ENCODE peak calls at places on chromosomes 6 and 20, in seven cellular contexts. One of them, this sample, is unnamed.
A peak's percentile ranks its signal among the peaks of the same experiment; 100 is the strongest.

GRCh38 chr6:6315660-6316059 is 4.8 kb downstream of the F13A1 start:
- DNase-seq in tibial nerve: peak; percentile 66
- DNase-seq in heart left ventricle: no peak
- DNase-seq in fibroblast of lung: peak; percentile 31
- DNase-seq in left ventricle myocardium inferior: peak; percentile 31
- DNase-seq in mesendoderm: peak; percentile 70
- DNase-seq in breast epithelium: no peak
- DNase-seq in this sample: no peak

GRCh38 chr6:143677577-143677890 is 231 bp upstream of the PHACTR2 start:
- DNase-seq in fibroblast of lung: no peak
- DNase-seq in heart left ventricle: no peak
- DNase-seq in left ventricle myocardium inferior: no peak
- DNase-seq in breast epithelium: no peak
- DNase-seq in tibial nerve: no peak
- DNase-seq in mesendoderm: no peak
- DNase-seq in this sample: no peak

GRCh38 chr6:3732345-3733141 is 19.0 kb downstream of the PXDC1 start:
- DNase-seq in left ventricle myocardium inferior: peak; percentile 62
- DNase-seq in breast epithelium: peak; percentile 87
- DNase-seq in mesendoderm: peak; percentile 67
- DNase-seq in heart left ventricle: peak; percentile 67
- DNase-seq in fibroblast of lung: peak; percentile 90
- DNase-seq in tibial nerve: peak; percentile 74
- DNase-seq in this sample: peak; percentile 47

GRCh38 chr6:24908555-24908954 is 27.2 kb downstream of the RIPOR2 start:
- DNase-seq in breast epithelium: no peak
- DNase-seq in left ventricle myocardium inferior: no peak
- DNase-seq in tibial nerve: no peak
- DNase-seq in mesendoderm: no peak
- DNase-seq in fibroblast of lung: no peak
- DNase-seq in heart left ventricle: no peak
- DNase-seq in this sample: no peak

GRCh38 chr6:143027058-143027457 is 33.6 kb upstream of the AIG1 start:
- DNase-seq in mesendoderm: peak; percentile 69
- DNase-seq in breast epithelium: no peak
- DNase-seq in fibroblast of lung: peak; percentile 39
- DNase-seq in left ventricle myocardium inferior: peak; percentile 28
- DNase-seq in heart left ventricle: peak; percentile 37
- DNase-seq in tibial nerve: peak; percentile 28
- DNase-seq in this sample: peak; percentile 29

GRCh38 chr6:122491915-122492537 is 20.4 kb upstream of the SERINC1 start:
- DNase-seq in heart left ventricle: peak; percentile 63
- DNase-seq in fibroblast of lung: peak; percentile 75
- DNase-seq in left ventricle myocardium inferior: peak; percentile 42
- DNase-seq in breast epithelium: peak; percentile 63
- DNase-seq in tibial nerve: peak; percentile 80
- DNase-seq in mesendoderm: peak; percentile 82
- DNase-seq in this sample: peak; percentile 27

GRCh38 chr6:166251655-166252054 is 56.5 kb downstream of the PRR18 start:
- DNase-seq in mesendoderm: no peak
- DNase-seq in fibroblast of lung: no peak
- DNase-seq in breast epithelium: no peak
- DNase-seq in heart left ventricle: no peak
- DNase-seq in tibial nerve: no peak
- DNase-seq in left ventricle myocardium inferior: no peak
- DNase-seq in this sample: no peak

GRCh38 chr20:58890454-58891075 is 38.0 kb downstream of the GNAS start:
- DNase-seq in fibroblast of lung: peak; percentile 84
- DNase-seq in heart left ventricle: peak; percentile 83
- DNase-seq in breast epithelium: peak; percentile 65
- DNase-seq in tibial nerve: peak; percentile 60
- DNase-seq in left ventricle myocardium inferior: peak; percentile 81
- DNase-seq in mesendoderm: peak; percentile 92
- DNase-seq in this sample: peak; percentile 53

GRCh38 chr6:93654548-93654947 is 235.2 kb upstream of the EPHA7 start:
- DNase-seq in mesendoderm: no peak
- DNase-seq in left ventricle myocardium inferior: no peak
- DNase-seq in heart left ventricle: no peak
- DNase-seq in breast epithelium: no peak
- DNase-seq in tibial nerve: no peak
- DNase-seq in fibroblast of lung: no peak
- DNase-seq in this sample: no peak

GRCh38 chr6:4377635-4378034 is 242.3 kb upstream of the ECI2 start:
- DNase-seq in mesendoderm: no peak
- DNase-seq in breast epithelium: no peak
- DNase-seq in fibroblast of lung: no peak
- DNase-seq in left ventricle myocardium inferior: no peak
- DNase-seq in heart left ventricle: no peak
- DNase-seq in tibial nerve: no peak
- DNase-seq in this sample: no peak

GRCh38 chr6:125340175-125340835 is 38.5 kb upstream of the HDDC2 start:
- DNase-seq in heart left ventricle: peak; percentile 54
- DNase-seq in tibial nerve: no peak
- DNase-seq in breast epithelium: no peak
- DNase-seq in left ventricle myocardium inferior: peak; percentile 22
- DNase-seq in fibroblast of lung: no peak
- DNase-seq in mesendoderm: no peak
- DNase-seq in this sample: no peak

GRCh38 chr20:35821807-35822242 is 50.0 kb downstream of the PHF20 start:
- DNase-seq in fibroblast of lung: peak; percentile 52
- DNase-seq in left ventricle myocardium inferior: no peak
- DNase-seq in mesendoderm: peak; percentile 62
- DNase-seq in heart left ventricle: no peak
- DNase-seq in breast epithelium: no peak
- DNase-seq in tibial nerve: no peak
- DNase-seq in this sample: no peak

GRCh38 chr6:14260839-14261238 is 143.3 kb downstream of the CD83 start:
- DNase-seq in breast epithelium: no peak
- DNase-seq in tibial nerve: no peak
- DNase-seq in fibroblast of lung: no peak
- DNase-seq in heart left ventricle: no peak
- DNase-seq in left ventricle myocardium inferior: no peak
- DNase-seq in mesendoderm: no peak
- DNase-seq in this sample: no peak
- H3K4me1 ChIP-seq in breast epithelium: no peaks in the 10 kb centered on the region
- H3K4me1 ChIP-seq in tibial nerve: no peaks in the 10 kb centered on the region
- H3K4me1 ChIP-seq in fibroblast of lung: no peaks in the 10 kb centered on the region
- H3K4me1 ChIP-seq in heart left ventricle: no peaks in the 10 kb centered on the region
- H3K4me1 ChIP-seq in left ventricle myocardium inferior: no peaks in the 10 kb centered on the region
- H3K4me1 ChIP-seq in mesendoderm: peaks cover 14% of the 10 kb centered on the region
- H3K4me1 ChIP-seq in this sample: no peaks in the 10 kb centered on the region

DNA sequence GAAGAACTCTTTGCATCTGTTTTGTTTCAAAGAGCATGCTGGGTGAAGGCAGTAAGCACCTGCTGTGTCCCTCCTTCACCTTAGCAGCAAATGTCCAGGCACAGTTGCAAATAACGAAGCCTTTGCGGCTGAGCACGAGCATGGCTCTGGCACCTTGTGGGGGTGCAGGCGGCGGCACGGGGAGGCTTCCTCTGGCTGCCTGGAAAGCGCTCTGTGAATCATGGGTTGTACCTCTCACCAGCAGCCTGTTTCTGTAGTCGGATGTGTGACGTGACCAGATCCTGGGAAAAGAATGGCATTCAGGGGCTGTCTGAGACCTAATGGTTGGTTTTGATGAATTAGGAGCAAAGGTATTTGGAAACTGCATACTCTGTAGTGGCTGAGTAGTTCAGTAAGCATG is 144.8 kb downstream of the DTNBP1 start:
- DNase-seq in fibroblast of lung: no peak
- DNase-seq in breast epithelium: no peak
- DNase-seq in mesendoderm: no peak
- DNase-seq in left ventricle myocardium inferior: no peak
- DNase-seq in tibial nerve: no peak
- DNase-seq in heart left ventricle: no peak
- DNase-seq in this sample: no peak
- H3K4me1 ChIP-seq in fibroblast of lung: no peaks in the 10 kb centered on the region
- H3K4me1 ChIP-seq in breast epithelium: no peaks in the 10 kb centered on the region
- H3K4me1 ChIP-seq in mesendoderm: no peaks in the 10 kb centered on the region
- H3K4me1 ChIP-seq in left ventricle myocardium inferior: peaks cover 51% of the 10 kb centered on the region
- H3K4me1 ChIP-seq in tibial nerve: peaks cover 10% of the 10 kb centered on the region
- H3K4me1 ChIP-seq in heart left ventricle: peaks cover 4% of the 10 kb centered on the region
- H3K4me1 ChIP-seq in this sample: peaks cover 20% of the 10 kb centered on the region

GRCh38 chr6:146931214-146931613 is 273.0 kb upstream of the STXBP5 start:
- DNase-seq in heart left ventricle: no peak
- DNase-seq in fibroblast of lung: peak; percentile 19
- DNase-seq in tibial nerve: no peak
- DNase-seq in left ventricle myocardium inferior: no peak
- DNase-seq in breast epithelium: no peak
- DNase-seq in mesendoderm: no peak
- DNase-seq in this sample: no peak

GRCh38 chr6:146923434-146923833 is 280.8 kb upstream of the STXBP5 start:
- DNase-seq in left ventricle myocardium inferior: no peak
- DNase-seq in fibroblast of lung: no peak
- DNase-seq in breast epithelium: no peak
- DNase-seq in tibial nerve: no peak
- DNase-seq in heart left ventricle: no peak
- DNase-seq in mesendoderm: no peak
- DNase-seq in this sample: no peak

GRCh38 chr6:146928503-146928902 is 275.7 kb upstream of the STXBP5 start:
- DNase-seq in heart left ventricle: no peak
- DNase-seq in mesendoderm: no peak
- DNase-seq in left ventricle myocardium inferior: no peak
- DNase-seq in tibial nerve: no peak
- DNase-seq in fibroblast of lung: no peak
- DNase-seq in breast epithelium: no peak
- DNase-seq in this sample: no peak

GRCh38 chr6:146925846-146926245 is 278.4 kb upstream of the STXBP5 start:
- DNase-seq in heart left ventricle: no peak
- DNase-seq in mesendoderm: no peak
- DNase-seq in breast epithelium: no peak
- DNase-seq in left ventricle myocardium inferior: no peak
- DNase-seq in fibroblast of lung: no peak
- DNase-seq in tibial nerve: no peak
- DNase-seq in this sample: no peak
- H3K4me1 ChIP-seq in heart left ventricle: no peaks in the 10 kb centered on the region
- H3K4me1 ChIP-seq in mesendoderm: no peaks in the 10 kb centered on the region
- H3K4me1 ChIP-seq in breast epithelium: no peaks in the 10 kb centered on the region
- H3K4me1 ChIP-seq in left ventricle myocardium inferior: no peaks in the 10 kb centered on the region
- H3K4me1 ChIP-seq in fibroblast of lung: no peaks in the 10 kb centered on the region
- H3K4me1 ChIP-seq in tibial nerve: no peaks in the 10 kb centered on the region
- H3K4me1 ChIP-seq in this sample: no peaks in the 10 kb centered on the region

GRCh38 chr6:17565399-17565798 is 34.7 kb upstream of the FAM8A1 start:
- DNase-seq in breast epithelium: no peak
- DNase-seq in tibial nerve: no peak
- DNase-seq in left ventricle myocardium inferior: no peak
- DNase-seq in fibroblast of lung: no peak
- DNase-seq in heart left ventricle: no peak
- DNase-seq in mesendoderm: peak; percentile 38
- DNase-seq in this sample: no peak
- H3K4me1 ChIP-seq in breast epithelium: no peaks in the 10 kb centered on the region
- H3K4me1 ChIP-seq in tibial nerve: no peaks in the 10 kb centered on the region
- H3K4me1 ChIP-seq in left ventricle myocardium inferior: no peaks in the 10 kb centered on the region
- H3K4me1 ChIP-seq in fibroblast of lung: no peaks in the 10 kb centered on the region
- H3K4me1 ChIP-seq in heart left ventricle: no peaks in the 10 kb centered on the region
- H3K4me1 ChIP-seq in mesendoderm: no peaks in the 10 kb centered on the region
- H3K4me1 ChIP-seq in this sample: no peaks in the 10 kb centered on the region

GRCh38 chr20:5073154-5074049 is 46.4 kb downstream of the PCNA start:
- DNase-seq in mesendoderm: peak; percentile 40
- DNase-seq in tibial nerve: peak; percentile 83
- DNase-seq in heart left ventricle: peak; percentile 92
- DNase-seq in left ventricle myocardium inferior: peak; percentile 88
- DNase-seq in breast epithelium: peak; percentile 86
- DNase-seq in fibroblast of lung: peak; percentile 76
- DNase-seq in this sample: peak; percentile 75
- H3K4me1 ChIP-seq in mesendoderm: no peaks in the 10 kb centered on the region
- H3K4me1 ChIP-seq in tibial nerve: peaks cover 17% of the 10 kb centered on the region
- H3K4me1 ChIP-seq in heart left ventricle: peaks cover 16% of the 10 kb centered on the region
- H3K4me1 ChIP-seq in left ventricle myocardium inferior: peaks cover 20% of the 10 kb centered on the region
- H3K4me1 ChIP-seq in breast epithelium: no peaks in the 10 kb centered on the region
- H3K4me1 ChIP-seq in fibroblast of lung: peaks cover 7% of the 10 kb centered on the region
- H3K4me1 ChIP-seq in this sample: peaks cover 11% of the 10 kb centered on the region

GRCh38 chr20:53658973-53659372 is 65.3 kb upstream of the ZNF217 start:
- DNase-seq in breast epithelium: no peak
- DNase-seq in fibroblast of lung: no peak
- DNase-seq in left ventricle myocardium inferior: no peak
- DNase-seq in tibial nerve: no peak
- DNase-seq in mesendoderm: no peak
- DNase-seq in heart left ventricle: no peak
- DNase-seq in this sample: no peak

GRCh38 chr20:53660947-53661381 is 67.3 kb upstream of the ZNF217 start:
- DNase-seq in fibroblast of lung: peak; percentile 43
- DNase-seq in mesendoderm: no peak
- DNase-seq in left ventricle myocardium inferior: no peak
- DNase-seq in heart left ventricle: no peak
- DNase-seq in breast epithelium: no peak
- DNase-seq in tibial nerve: no peak
- DNase-seq in this sample: no peak

GRCh38 chr20:53662595-53662994 is 69.0 kb upstream of the ZNF217 start:
- DNase-seq in mesendoderm: no peak
- DNase-seq in fibroblast of lung: no peak
- DNase-seq in tibial nerve: no peak
- DNase-seq in left ventricle myocardium inferior: no peak
- DNase-seq in breast epithelium: no peak
- DNase-seq in heart left ventricle: no peak
- DNase-seq in this sample: no peak

GRCh38 chr20:53658327-53658726 is 64.7 kb upstream of the ZNF217 start:
- DNase-seq in breast epithelium: no peak
- DNase-seq in left ventricle myocardium inferior: no peak
- DNase-seq in mesendoderm: no peak
- DNase-seq in heart left ventricle: no peak
- DNase-seq in fibroblast of lung: no peak
- DNase-seq in tibial nerve: no peak
- DNase-seq in this sample: no peak

GRCh38 chr20:53660078-53660909 is 66.7 kb upstream of the ZNF217 start:
- DNase-seq in fibroblast of lung: peak; percentile 68
- DNase-seq in tibial nerve: no peak
- DNase-seq in breast epithelium: no peak
- DNase-seq in heart left ventricle: no peak
- DNase-seq in mesendoderm: no peak
- DNase-seq in left ventricle myocardium inferior: no peak
- DNase-seq in this sample: no peak
- H3K4me1 ChIP-seq in fibroblast of lung: peaks cover 29% of the 10 kb centered on the region
- H3K4me1 ChIP-seq in tibial nerve: peaks cover 33% of the 10 kb centered on the region
- H3K4me1 ChIP-seq in breast epithelium: peaks cover 7% of the 10 kb centered on the region
- H3K4me1 ChIP-seq in heart left ventricle: peaks cover 43% of the 10 kb centered on the region
- H3K4me1 ChIP-seq in mesendoderm: no peaks in the 10 kb centered on the region
- H3K4me1 ChIP-seq in left ventricle myocardium inferior: peaks cover 43% of the 10 kb centered on the region
- H3K4me1 ChIP-seq in this sample: no peaks in the 10 kb centered on the region

DNA sequence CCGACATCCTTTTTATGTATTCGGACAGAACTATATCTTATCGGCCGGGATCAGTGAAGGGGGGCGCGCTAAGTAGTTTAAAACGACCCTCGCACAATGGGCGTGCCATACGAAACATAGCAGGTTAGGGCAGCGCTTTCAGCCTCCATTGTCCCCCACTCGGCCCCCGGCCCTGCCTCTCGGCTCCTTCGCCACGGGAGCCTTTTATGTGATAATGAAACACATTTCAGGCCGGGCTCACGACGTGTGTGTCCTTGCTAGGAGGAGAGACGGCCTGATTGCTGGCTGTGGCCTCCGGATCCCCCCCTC is 5.3 kb downstream of the FOXA2 start:
- DNase-seq in left ventricle myocardium inferior: no peak
- DNase-seq in fibroblast of lung: no peak
- DNase-seq in heart left ventricle: no peak
- DNase-seq in breast epithelium: no peak
- DNase-seq in mesendoderm: peak; percentile 95
- DNase-seq in tibial nerve: no peak
- DNase-seq in this sample: no peak
- H3K4me1 ChIP-seq in left ventricle myocardium inferior: peaks cover 42% of the 10 kb centered on the region
- H3K4me1 ChIP-seq in fibroblast of lung: no peaks in the 10 kb centered on the region
- H3K4me1 ChIP-seq in heart left ventricle: peaks cover 29% of the 10 kb centered on the region
- H3K4me1 ChIP-seq in breast epithelium: peaks cover 7% of the 10 kb centered on the region
- H3K4me1 ChIP-seq in mesendoderm: peaks cover 6% of the 10 kb centered on the region
- H3K4me1 ChIP-seq in tibial nerve: peaks cover 4% of the 10 kb centered on the region
- H3K4me1 ChIP-seq in this sample: peaks cover 5% of the 10 kb centered on the region